ENCODE peak calls at places on chromosomes 1 and 21, in eight cellular contexts. Z is A172; J is mucosa of gallbladder; K is activated CD4-positive, alpha-beta T cell treated with anti-CD3 and anti-CD28 coated beads, Interleukin-2, amount 10 ng/mL, durations not matched to agents 7 days and 5 days; X is mucosa of descending colon; C is nephron progenitor cell; N is NCI-H1105; F is OCI-M1. L is an unnamed sample.

GRCh38 chr1:230895452-230895851 is 27.1 kb upstream of the C1orf198 start:
- DNase-seq in C (no peak), N (no peak), K (no peak), X (no peak), F (no peak), J (no peak), Z (no peak), L (no peak)

GRCh38 chr1:212669102-212669501 is 30.5 kb downstream of the BATF3 start:
- DNase-seq in X (no peak), F (peak), K (no peak), C (no peak), Z (no peak), N (no peak), J (no peak), L (peak)

GRCh38 chr1:12556368-12556930 is 61.6 kb downstream of the DHRS3 start:
- DNase-seq in X (no peak), N (no peak), F (peak), J (peak), C (no peak), K (no peak), Z (peak), L (peak)

GRCh38 chr1:174191255-174191906 is 32.1 kb downstream of the RABGAP1L start:
- DNase-seq in F (no peak), K (no peak), C (no peak), X (no peak), N (no peak), J (no peak), Z (peak), L (no peak)

GRCh38 chr1:32052887-32053286 is 19.9 kb upstream of the TMEM39B start:
- DNase-seq in X (no peak), F (no peak), C (no peak), N (no peak), Z (no peak), J (no peak), K (no peak), L (no peak)

GRCh38 chr1:25232866-25233784 is 823 bp upstream of the SYF2 start:
- DNase-seq in F (peak), J (peak), C (peak), N (peak), K (peak), X (peak), Z (peak), L (peak)

GRCh38 chr1:153532769-153533599 is 2.8 kb downstream of the S100A6 start:
- DNase-seq in F (peak), N (no peak), X (peak), K (peak), J (peak), C (peak), Z (peak), L (peak)

GRCh38 chr1:39759436-39759726 is 11.8 kb downstream of the OXCT2 start:
- DNase-seq in X (no peak), N (no peak), K (no peak), J (no peak), F (no peak), C (no peak), Z (no peak), L (no peak)

GRCh38 chr1:1435094-1435903 is at the start of gene VWA1:
- DNase-seq in Z (no peak), N (peak), J (peak), F (no peak), K (peak), C (peak), X (peak), L (no peak)

GRCh38 chr1:94714552-94714951 is 105.6 kb upstream of the SLC44A3 start:
- DNase-seq in C (no peak), J (no peak), N (no peak), Z (no peak), K (no peak), X (no peak), F (no peak), L (no peak)

GRCh38 chr1:238061967-238062613 is 171.4 kb upstream of the ZP4 start:
- DNase-seq in K (no peak), N (no peak), J (no peak), X (no peak), F (no peak), Z (peak), C (no peak), L (no peak)

GRCh38 chr1:18299441-18300338 is 181.0 kb upstream of the KLHDC7A start:
- DNase-seq in C (peak), N (peak), F (peak), J (no peak), Z (no peak), X (no peak), K (peak), L (no peak)

GRCh38 chr1:165162671-165163241 is 193.8 kb downstream of the LMX1A start:
- DNase-seq in X (no peak), C (peak), K (no peak), N (peak), J (no peak), Z (peak), F (no peak), L (no peak)

GRCh38 chr1:116152577-116152943 is 41.4 kb downstream of the MAB21L3 start:
- DNase-seq in Z (no peak), F (no peak), C (no peak), X (no peak), K (no peak), J (no peak), N (no peak), L (no peak)

GRCh38 chr21:44043613-44044012 is 31.5 kb downstream of the TRAPPC10 start:
- DNase-seq in N (no peak), Z (no peak), C (no peak), J (no peak), F (no peak), K (no peak), X (no peak), L (no peak)

GRCh38 chr1:53601867-53602266 is 137.1 kb downstream of the GLIS1 start:
- DNase-seq in C (no peak), J (no peak), K (no peak), F (no peak), X (no peak), N (no peak), Z (no peak), L (no peak)

GRCh38 chr1:196486346-196486745 is 121.9 kb downstream of the KCNT2 start:
- DNase-seq in N (no peak), F (no peak), K (no peak), J (no peak), X (no peak), Z (no peak), C (no peak), L (no peak)

GRCh38 chr1:66778266-66778665 is 22.8 kb downstream of the INSL5 start:
- DNase-seq in F (no peak), J (no peak), K (no peak), Z (no peak), X (no peak), N (peak), C (no peak), L (no peak)

GRCh38 chr1:184753608-184754478 is 815 bp downstream of the EDEM3 start:
- DNase-seq in J (peak), F (peak), C (peak), K (peak), N (peak), X (peak), Z (peak), L (peak)

GRCh38 chr1:228228601-228229074 is 20.8 kb downstream of the OBSCN start:
- DNase-seq in J (no peak), X (no peak), N (no peak), K (no peak), C (no peak), Z (peak), F (no peak), L (no peak)